ENCODE peak calls at places on chromosomes 2 and 18, in seven cellular contexts. One of them, this sample, is unnamed.

GRCh38 chr18:23585007-23585871 is 1.1 kb downstream of the NPC1 start:
- DNase-seq in GM23248: peak
- DNase-seq in adrenal gland: peak
- DNase-seq in M059J: peak
- DNase-seq in A549: no peak
- DNase-seq in naive thymus-derived CD4-positive, alpha-beta T cell: no peak
- DNase-seq in stimulated activated CD4-positive, alpha-beta T cell treated with anti-CD3 and anti-CD28 coated beads, Interleukin-15, amount 100 ng/mL, for 1 hour: no peak
- DNase-seq in this sample: no peak

GRCh38 chr2:138421971-138422335 is 79.6 kb upstream of the SPOPL start:
- DNase-seq in GM23248: peak
- DNase-seq in adrenal gland: no peak
- DNase-seq in M059J: peak
- DNase-seq in A549: no peak
- DNase-seq in naive thymus-derived CD4-positive, alpha-beta T cell: no peak
- DNase-seq in stimulated activated CD4-positive, alpha-beta T cell treated with anti-CD3 and anti-CD28 coated beads, Interleukin-15, amount 100 ng/mL, for 1 hour: no peak
- DNase-seq in this sample: no peak

GRCh38 chr18:49565656-49566055 is 3.8 kb downstream of the LIPG start:
- DNase-seq in GM23248: peak
- DNase-seq in adrenal gland: peak
- DNase-seq in M059J: peak
- DNase-seq in A549: no peak
- DNase-seq in naive thymus-derived CD4-positive, alpha-beta T cell: no peak
- DNase-seq in stimulated activated CD4-positive, alpha-beta T cell treated with anti-CD3 and anti-CD28 coated beads, Interleukin-15, amount 100 ng/mL, for 1 hour: no peak
- DNase-seq in this sample: no peak

GRCh38 chr2:190197143-190197720 is 122.4 kb downstream of the HIBCH start:
- DNase-seq in GM23248: peak
- DNase-seq in adrenal gland: no peak
- DNase-seq in M059J: no peak
- DNase-seq in A549: no peak
- DNase-seq in naive thymus-derived CD4-positive, alpha-beta T cell: no peak
- DNase-seq in stimulated activated CD4-positive, alpha-beta T cell treated with anti-CD3 and anti-CD28 coated beads, Interleukin-15, amount 100 ng/mL, for 1 hour: no peak
- DNase-seq in this sample: no peak

GRCh38 chr18:58781627-58782194 is 83.0 kb upstream of the ZNF532 start:
- DNase-seq in GM23248: peak
- DNase-seq in adrenal gland: peak
- DNase-seq in M059J: peak
- DNase-seq in A549: peak
- DNase-seq in naive thymus-derived CD4-positive, alpha-beta T cell: peak
- DNase-seq in stimulated activated CD4-positive, alpha-beta T cell treated with anti-CD3 and anti-CD28 coated beads, Interleukin-15, amount 100 ng/mL, for 1 hour: peak
- DNase-seq in this sample: peak

GRCh38 chr2:64646007-64646880 is 7.5 kb downstream of the SERTAD2 start:
- DNase-seq in GM23248: peak
- DNase-seq in adrenal gland: peak
- DNase-seq in M059J: peak
- DNase-seq in A549: peak
- DNase-seq in naive thymus-derived CD4-positive, alpha-beta T cell: peak
- DNase-seq in stimulated activated CD4-positive, alpha-beta T cell treated with anti-CD3 and anti-CD28 coated beads, Interleukin-15, amount 100 ng/mL, for 1 hour: peak
- DNase-seq in this sample: peak

GRCh38 chr18:32349728-32350395 is 120.8 kb downstream of the GAREM1 start:
- DNase-seq in GM23248: peak
- DNase-seq in adrenal gland: peak
- DNase-seq in M059J: peak
- DNase-seq in A549: peak
- DNase-seq in naive thymus-derived CD4-positive, alpha-beta T cell: no peak
- DNase-seq in stimulated activated CD4-positive, alpha-beta T cell treated with anti-CD3 and anti-CD28 coated beads, Interleukin-15, amount 100 ng/mL, for 1 hour: no peak
- DNase-seq in this sample: no peak

GRCh38 chr2:127143851-127144782 is 37.2 kb upstream of the BIN1 start:
- DNase-seq in GM23248: peak
- DNase-seq in adrenal gland: peak
- DNase-seq in M059J: peak
- DNase-seq in A549: no peak
- DNase-seq in naive thymus-derived CD4-positive, alpha-beta T cell: no peak
- DNase-seq in stimulated activated CD4-positive, alpha-beta T cell treated with anti-CD3 and anti-CD28 coated beads, Interleukin-15, amount 100 ng/mL, for 1 hour: no peak
- DNase-seq in this sample: no peak

GRCh38 chr18:3455938-3456685 is 6.1 kb downstream of the TGIF1 start:
- DNase-seq in GM23248: peak
- DNase-seq in adrenal gland: no peak
- DNase-seq in M059J: peak
- DNase-seq in A549: no peak
- DNase-seq in naive thymus-derived CD4-positive, alpha-beta T cell: no peak
- DNase-seq in stimulated activated CD4-positive, alpha-beta T cell treated with anti-CD3 and anti-CD28 coated beads, Interleukin-15, amount 100 ng/mL, for 1 hour: no peak
- DNase-seq in this sample: no peak

GRCh38 chr2:112591413-112591812 is 7.0 kb downstream of the CHCHD5 start:
- DNase-seq in GM23248: no peak
- DNase-seq in adrenal gland: no peak
- DNase-seq in M059J: no peak
- DNase-seq in A549: no peak
- DNase-seq in naive thymus-derived CD4-positive, alpha-beta T cell: no peak
- DNase-seq in stimulated activated CD4-positive, alpha-beta T cell treated with anti-CD3 and anti-CD28 coated beads, Interleukin-15, amount 100 ng/mL, for 1 hour: no peak
- DNase-seq in this sample: no peak

GRCh38 chr18:3048820-3049349 is 35.9 kb upstream of the LPIN2 start:
- DNase-seq in GM23248: no peak
- DNase-seq in adrenal gland: no peak
- DNase-seq in M059J: no peak
- DNase-seq in A549: no peak
- DNase-seq in naive thymus-derived CD4-positive, alpha-beta T cell: no peak
- DNase-seq in stimulated activated CD4-positive, alpha-beta T cell treated with anti-CD3 and anti-CD28 coated beads, Interleukin-15, amount 100 ng/mL, for 1 hour: no peak
- DNase-seq in this sample: no peak

GRCh38 chr2:237700583-237701032 is 73.2 kb downstream of the LRRFIP1 start:
- DNase-seq in GM23248: peak
- DNase-seq in adrenal gland: no peak
- DNase-seq in M059J: peak
- DNase-seq in A549: no peak
- DNase-seq in naive thymus-derived CD4-positive, alpha-beta T cell: peak
- DNase-seq in stimulated activated CD4-positive, alpha-beta T cell treated with anti-CD3 and anti-CD28 coated beads, Interleukin-15, amount 100 ng/mL, for 1 hour: peak
- DNase-seq in this sample: no peak

GRCh38 chr2:128271891-128272585 is 46.6 kb downstream of the HS6ST1 start:
- DNase-seq in GM23248: no peak
- DNase-seq in adrenal gland: no peak
- DNase-seq in M059J: no peak
- DNase-seq in A549: no peak
- DNase-seq in naive thymus-derived CD4-positive, alpha-beta T cell: no peak
- DNase-seq in stimulated activated CD4-positive, alpha-beta T cell treated with anti-CD3 and anti-CD28 coated beads, Interleukin-15, amount 100 ng/mL, for 1 hour: no peak
- DNase-seq in this sample: no peak

GRCh38 chr2:29215739-29216608 is 100.8 kb downstream of the CLIP4 start:
- DNase-seq in GM23248: no peak
- DNase-seq in adrenal gland: no peak
- DNase-seq in M059J: no peak
- DNase-seq in A549: no peak
- DNase-seq in naive thymus-derived CD4-positive, alpha-beta T cell: no peak
- DNase-seq in stimulated activated CD4-positive, alpha-beta T cell treated with anti-CD3 and anti-CD28 coated beads, Interleukin-15, amount 100 ng/mL, for 1 hour: no peak
- DNase-seq in this sample: no peak

This sample was measured in lower lobe of right lung.